ENCODE peak calls at places on chromosomes 12 and 14, in eight cellular contexts. One of them, this sample, is unnamed.
A peak's percentile ranks its signal among the peaks of the same experiment; 100 is the strongest.

GRCh38 chr14:59707778-59708635 is 131.4 kb upstream of the CCDC175 start:
- DNase-seq in cardiac fibroblast: no peak
- DNase-seq in psoas muscle: no peak
- DNase-seq in foreskin fibroblast: no peak
- DNase-seq in astrocyte of the spinal cord: peak; percentile 23
- DNase-seq in esophagus squamous epithelium: no peak
- DNase-seq in HFFc6: no peak
- DNase-seq in B cell: no peak
- DNase-seq in this sample: no peak

GRCh38 chr12:131137836-131138637 is 184.3 kb downstream of the ADGRD1 start:
- DNase-seq in HFFc6: no peak
- DNase-seq in B cell: peak; percentile 27
- DNase-seq in cardiac fibroblast: no peak
- DNase-seq in psoas muscle: no peak
- DNase-seq in foreskin fibroblast: peak; percentile 20
- DNase-seq in esophagus squamous epithelium: no peak
- DNase-seq in astrocyte of the spinal cord: no peak
- DNase-seq in this sample: peak; percentile 50

GRCh38 chr14:51087024-51087423 is 7.9 kb downstream of the TRIM9 start:
- DNase-seq in cardiac fibroblast: peak; percentile 11
- DNase-seq in B cell: no peak
- DNase-seq in HFFc6: no peak
- DNase-seq in psoas muscle: no peak
- DNase-seq in esophagus squamous epithelium: no peak
- DNase-seq in astrocyte of the spinal cord: no peak
- DNase-seq in foreskin fibroblast: no peak
- DNase-seq in this sample: no peak

GRCh38 chr12:25436206-25436912 is 116.7 kb downstream of the LMNTD1 start:
- DNase-seq in psoas muscle: peak; percentile 45
- DNase-seq in esophagus squamous epithelium: no peak
- DNase-seq in foreskin fibroblast: peak; percentile 68
- DNase-seq in B cell: peak; percentile 52
- DNase-seq in astrocyte of the spinal cord: peak; percentile 85
- DNase-seq in HFFc6: peak; percentile 78
- DNase-seq in cardiac fibroblast: peak; percentile 92
- DNase-seq in this sample: no peak

GRCh38 chr12:19301688-19302640 is 137.3 kb upstream of the AEBP2 start:
- DNase-seq in cardiac fibroblast: no peak
- DNase-seq in B cell: no peak
- DNase-seq in esophagus squamous epithelium: no peak
- DNase-seq in foreskin fibroblast: no peak
- DNase-seq in HFFc6: no peak
- DNase-seq in psoas muscle: no peak
- DNase-seq in astrocyte of the spinal cord: no peak
- DNase-seq in this sample: no peak

GRCh38 chr12:81759215-81759991 is at the start of gene PPFIA2:
- DNase-seq in foreskin fibroblast: no peak
- DNase-seq in cardiac fibroblast: peak; percentile 28
- DNase-seq in astrocyte of the spinal cord: peak; percentile 54
- DNase-seq in HFFc6: no peak
- DNase-seq in B cell: no peak
- DNase-seq in psoas muscle: peak; percentile 52
- DNase-seq in esophagus squamous epithelium: no peak
- DNase-seq in this sample: peak; percentile 56

GRCh38 chr14:99991306-99991705 is 73.9 kb upstream of the EVL start:
- DNase-seq in astrocyte of the spinal cord: no peak
- DNase-seq in B cell: no peak
- DNase-seq in HFFc6: no peak
- DNase-seq in psoas muscle: no peak
- DNase-seq in cardiac fibroblast: peak; percentile 29
- DNase-seq in foreskin fibroblast: no peak
- DNase-seq in esophagus squamous epithelium: no peak
- DNase-seq in this sample: no peak

GRCh38 chr12:95582230-95583058 is 31.2 kb upstream of the USP44 start:
- DNase-seq in foreskin fibroblast: peak; percentile 28
- DNase-seq in B cell: no peak
- DNase-seq in cardiac fibroblast: peak; percentile 78
- DNase-seq in astrocyte of the spinal cord: peak; percentile 57
- DNase-seq in psoas muscle: no peak
- DNase-seq in HFFc6: peak; percentile 47
- DNase-seq in esophagus squamous epithelium: no peak
- DNase-seq in this sample: no peak

GRCh38 chr12:122471324-122472226 is 29.2 kb downstream of the ZCCHC8 start:
- DNase-seq in astrocyte of the spinal cord: peak; percentile 83
- DNase-seq in psoas muscle: no peak
- DNase-seq in cardiac fibroblast: peak; percentile 89
- DNase-seq in foreskin fibroblast: peak; percentile 55
- DNase-seq in HFFc6: peak; percentile 69
- DNase-seq in esophagus squamous epithelium: no peak
- DNase-seq in B cell: peak; percentile 54
- DNase-seq in this sample: no peak

GRCh38 chr12:120012067-120012621 is 23.1 kb downstream of the BICDL1 start:
- DNase-seq in psoas muscle: no peak
- DNase-seq in cardiac fibroblast: peak; percentile 21
- DNase-seq in HFFc6: peak; percentile 27
- DNase-seq in B cell: peak; percentile 64
- DNase-seq in esophagus squamous epithelium: no peak
- DNase-seq in astrocyte of the spinal cord: no peak
- DNase-seq in foreskin fibroblast: no peak
- DNase-seq in this sample: peak; percentile 32

GRCh38 chr12:12804011-12804410 is 9.1 kb upstream of the DDX47 start:
- DNase-seq in B cell: no peak
- DNase-seq in astrocyte of the spinal cord: peak; percentile 41
- DNase-seq in cardiac fibroblast: peak; percentile 60
- DNase-seq in psoas muscle: no peak
- DNase-seq in esophagus squamous epithelium: no peak
- DNase-seq in foreskin fibroblast: peak; percentile 35
- DNase-seq in HFFc6: no peak
- DNase-seq in this sample: no peak

GRCh38 chr12:1619599-1619998 is 9.4 kb upstream of the WNT5B start:
- DNase-seq in HFFc6: no peak
- DNase-seq in cardiac fibroblast: no peak
- DNase-seq in astrocyte of the spinal cord: no peak
- DNase-seq in foreskin fibroblast: no peak
- DNase-seq in psoas muscle: no peak
- DNase-seq in B cell: no peak
- DNase-seq in esophagus squamous epithelium: no peak
- DNase-seq in this sample: no peak

GRCh38 chr12:100824476-100824875 is 29.9 kb downstream of the ANO4 start:
- DNase-seq in cardiac fibroblast: no peak
- DNase-seq in B cell: no peak
- DNase-seq in astrocyte of the spinal cord: no peak
- DNase-seq in psoas muscle: no peak
- DNase-seq in esophagus squamous epithelium: no peak
- DNase-seq in HFFc6: no peak
- DNase-seq in foreskin fibroblast: no peak
- DNase-seq in this sample: no peak

GRCh38 chr12:96327889-96328288 is 72.3 kb downstream of the CDK17 start:
- DNase-seq in cardiac fibroblast: no peak
- DNase-seq in psoas muscle: no peak
- DNase-seq in HFFc6: no peak
- DNase-seq in esophagus squamous epithelium: no peak
- DNase-seq in foreskin fibroblast: no peak
- DNase-seq in astrocyte of the spinal cord: no peak
- DNase-seq in B cell: no peak
- DNase-seq in this sample: no peak

GRCh38 chr14:68955164-68955921 is 23.8 kb downstream of the ACTN1 start:
- DNase-seq in foreskin fibroblast: no peak
- DNase-seq in cardiac fibroblast: no peak
- DNase-seq in HFFc6: no peak
- DNase-seq in esophagus squamous epithelium: no peak
- DNase-seq in psoas muscle: no peak
- DNase-seq in astrocyte of the spinal cord: peak; percentile 59
- DNase-seq in B cell: no peak
- DNase-seq in this sample: no peak

GRCh38 chr14:99537399-99537798 is 56.2 kb downstream of the CCNK start:
- DNase-seq in HFFc6: peak; percentile 75
- DNase-seq in cardiac fibroblast: peak; percentile 76
- DNase-seq in astrocyte of the spinal cord: peak; percentile 82
- DNase-seq in psoas muscle: no peak
- DNase-seq in esophagus squamous epithelium: no peak
- DNase-seq in foreskin fibroblast: peak; percentile 56
- DNase-seq in B cell: no peak
- DNase-seq in this sample: no peak

GRCh38 chr12:51887476-51888315 is at the start of gene ANKRD33:
- DNase-seq in psoas muscle: peak; percentile 72
- DNase-seq in B cell: no peak
- DNase-seq in esophagus squamous epithelium: no peak
- DNase-seq in HFFc6: no peak
- DNase-seq in foreskin fibroblast: no peak
- DNase-seq in astrocyte of the spinal cord: no peak
- DNase-seq in cardiac fibroblast: no peak
- DNase-seq in this sample: peak; percentile 71

DNA sequence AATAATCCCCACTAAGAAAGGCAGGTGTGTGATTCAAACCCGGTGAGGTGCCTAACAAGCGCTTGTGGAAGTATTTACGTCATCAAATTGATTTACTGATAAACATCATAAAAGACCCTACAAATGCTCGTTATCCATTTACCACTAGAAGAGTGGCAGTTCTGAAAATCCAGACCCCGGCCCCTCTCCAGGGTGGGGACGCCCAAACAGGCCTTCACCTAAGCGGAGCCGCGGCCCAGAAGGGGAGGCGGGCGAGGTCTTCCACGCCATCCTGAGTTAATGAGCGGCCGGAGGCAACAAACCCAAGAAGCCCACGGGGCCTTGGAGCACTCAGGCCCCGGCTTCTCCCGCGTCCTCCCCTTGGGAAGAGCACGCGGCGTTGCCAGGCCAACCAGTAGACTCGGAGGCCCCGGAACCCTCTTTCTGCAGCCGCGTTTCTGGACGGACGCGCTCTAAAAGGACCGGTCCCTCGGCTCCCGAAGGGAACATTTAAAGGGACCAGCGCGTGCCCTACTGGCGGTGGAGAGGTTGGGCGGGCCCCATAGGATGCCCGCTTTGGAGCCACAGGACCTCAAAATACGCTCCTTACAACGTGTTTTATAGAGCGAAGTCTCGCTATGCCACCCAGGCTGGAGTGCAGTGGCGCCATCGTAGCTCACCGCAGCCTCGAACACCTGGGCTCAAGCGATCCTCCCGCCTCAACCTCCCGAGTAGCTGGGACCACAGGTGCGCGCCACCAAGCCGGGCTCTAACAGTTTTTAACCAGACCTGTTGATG is 3.5 kb downstream of the PTPN21 start:
- DNase-seq in esophagus squamous epithelium: no peak
- DNase-seq in astrocyte of the spinal cord: peak; percentile 86
- DNase-seq in cardiac fibroblast: peak; percentile 91
- DNase-seq in HFFc6: peak; percentile 85
- DNase-seq in B cell: no peak
- DNase-seq in foreskin fibroblast: peak; percentile 84
- DNase-seq in psoas muscle: peak; percentile 90
- DNase-seq in this sample: peak; percentile 92
- TF ChIP-seq CTCF in esophagus squamous epithelium: peak; percentile 68
- TF ChIP-seq CTCF in astrocyte of the spinal cord: peak; percentile 36
- TF ChIP-seq CTCF in cardiac fibroblast: peak; percentile 25
- TF ChIP-seq CTCF in HFFc6: peak; percentile 62
- TF ChIP-seq CTCF in B cell: no peak
- TF ChIP-seq CTCF in foreskin fibroblast: peak; percentile 36
- TF ChIP-seq CTCF in psoas muscle: no peak
- TF ChIP-seq CTCF in this sample: no peak

GRCh38 chr12:93990832-93991748 is 157.3 kb upstream of the PLXNC1 start:
- DNase-seq in psoas muscle: peak; percentile 62
- DNase-seq in esophagus squamous epithelium: no peak
- DNase-seq in cardiac fibroblast: peak; percentile 73
- DNase-seq in HFFc6: peak; percentile 55
- DNase-seq in astrocyte of the spinal cord: peak; percentile 62
- DNase-seq in B cell: no peak
- DNase-seq in foreskin fibroblast: peak; percentile 61
- DNase-seq in this sample: peak; percentile 58
- TF ChIP-seq CTCF in psoas muscle: peak; percentile 48
- TF ChIP-seq CTCF in esophagus squamous epithelium: no peak
- TF ChIP-seq CTCF in cardiac fibroblast: peak; percentile 67
- TF ChIP-seq CTCF in HFFc6: peak; percentile 63
- TF ChIP-seq CTCF in astrocyte of the spinal cord: peak; percentile 68
- TF ChIP-seq CTCF in B cell: no peak
- TF ChIP-seq CTCF in foreskin fibroblast: peak; percentile 51
- TF ChIP-seq CTCF in this sample: no peak

DNA sequence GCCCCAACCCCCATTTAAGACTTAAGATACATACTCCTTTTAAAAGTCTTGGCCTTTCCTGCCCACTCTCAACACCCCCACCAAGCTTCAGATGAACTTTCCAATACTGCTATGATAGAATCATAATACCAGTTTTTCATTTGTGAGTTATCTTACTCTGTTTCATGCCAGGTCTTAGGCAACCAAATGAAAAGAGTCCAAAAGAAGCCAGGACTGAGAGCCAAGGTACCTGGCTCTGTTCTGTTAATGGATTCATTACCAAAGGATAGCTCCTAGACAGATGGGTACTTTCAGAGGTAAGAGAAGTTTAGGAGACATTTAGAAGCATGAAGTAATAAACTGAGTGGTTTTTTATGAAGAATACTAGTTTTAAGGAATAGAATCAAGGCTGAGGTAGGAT is 34.2 kb downstream of the FANCM start:
- DNase-seq in cardiac fibroblast: no peak
- DNase-seq in astrocyte of the spinal cord: no peak
- DNase-seq in esophagus squamous epithelium: no peak
- DNase-seq in foreskin fibroblast: no peak
- DNase-seq in psoas muscle: no peak
- DNase-seq in HFFc6: no peak
- DNase-seq in B cell: no peak
- DNase-seq in this sample: no peak
- TF ChIP-seq CTCF in cardiac fibroblast: no peak
- TF ChIP-seq CTCF in astrocyte of the spinal cord: no peak
- TF ChIP-seq CTCF in esophagus squamous epithelium: no peak
- TF ChIP-seq CTCF in foreskin fibroblast: no peak
- TF ChIP-seq CTCF in psoas muscle: no peak
- TF ChIP-seq CTCF in HFFc6: no peak
- TF ChIP-seq CTCF in B cell: no peak
- TF ChIP-seq CTCF in this sample: no peak

DNA sequence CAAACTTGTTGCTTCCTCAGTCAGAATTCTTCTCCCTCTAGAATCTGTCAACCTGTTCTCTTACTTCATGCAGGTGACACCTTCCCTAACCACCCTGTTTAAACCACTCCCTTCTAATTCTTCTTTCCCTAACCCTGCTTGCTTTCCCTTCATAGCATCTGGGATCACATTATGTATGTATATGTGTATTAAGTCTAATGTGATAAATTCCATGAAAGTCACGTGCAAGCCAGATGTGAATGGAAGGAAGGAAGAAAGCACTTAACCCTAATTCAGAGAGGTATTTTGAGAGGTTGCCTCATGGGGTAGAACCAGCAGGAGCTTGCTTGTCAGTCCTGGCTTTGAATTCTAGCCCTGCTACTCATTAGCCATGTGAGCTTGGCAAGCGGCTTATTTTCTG is 340.0 kb downstream of the TRHDE start:
- DNase-seq in psoas muscle: no peak
- DNase-seq in esophagus squamous epithelium: no peak
- DNase-seq in HFFc6: no peak
- DNase-seq in cardiac fibroblast: no peak
- DNase-seq in B cell: no peak
- DNase-seq in astrocyte of the spinal cord: no peak
- DNase-seq in foreskin fibroblast: no peak
- DNase-seq in this sample: no peak
- TF ChIP-seq CTCF in psoas muscle: no peak
- TF ChIP-seq CTCF in esophagus squamous epithelium: no peak
- TF ChIP-seq CTCF in HFFc6: no peak
- TF ChIP-seq CTCF in cardiac fibroblast: no peak
- TF ChIP-seq CTCF in B cell: no peak
- TF ChIP-seq CTCF in astrocyte of the spinal cord: no peak
- TF ChIP-seq CTCF in foreskin fibroblast: no peak
- TF ChIP-seq CTCF in this sample: no peak

This sample was measured in glutamatergic neuron.